ENCODE peak calls at places on chromosomes 12 and 14, in nine cellular contexts. M is colonic mucosa, N is fibroblast of lung, U is AG10803, Q is mucosa of descending colon, W is AG04450, V is vagina, H is cardiac muscle cell, Y is brain microvascular endothelial cell. B is an unnamed sample.

GRCh38 chr12:114780746-114781399 is 96.9 kb upstream of the TBX3 start:
- DNase-seq in N (no peak), H (no peak), W (no peak), Q (no peak), V (no peak), U (no peak), Y (no peak), M (no peak), B (no peak)

GRCh38 chr12:114430306-114430705 is 24.4 kb upstream of the TBX5 start:
- DNase-seq in M (no peak), Y (no peak), Q (no peak), W (peak), N (peak), U (peak), V (no peak), H (no peak), B (no peak)

GRCh38 chr14:44163946-44164345 is 343.1 kb downstream of the FSCB start:
- DNase-seq in Y (no peak), N (peak), V (no peak), M (no peak), Q (no peak), H (no peak), U (no peak), W (no peak), B (no peak)

GRCh38 chr12:104057771-104058197 is 6.5 kb upstream of the HCFC2 start:
- DNase-seq in Q (no peak), N (peak), M (no peak), Y (no peak), H (peak), W (no peak), U (no peak), V (no peak), B (peak)

GRCh38 chr12:121576851-121577391 is 3.9 kb downstream of the KDM2B start:
- DNase-seq in V (no peak), U (peak), N (peak), W (peak), M (peak), H (no peak), Y (peak), Q (no peak), B (peak)

GRCh38 chr12:89413234-89413633 is 60.9 kb upstream of the DUSP6 start:
- DNase-seq in M (no peak), Y (no peak), W (no peak), N (no peak), H (no peak), V (no peak), U (no peak), Q (no peak), B (no peak)

GRCh38 chr14:101400815-101401214 is 160.5 kb upstream of the DIO3 start:
- DNase-seq in Y (peak), V (no peak), M (no peak), Q (no peak), W (no peak), N (peak), U (peak), H (no peak), B (no peak)

GRCh38 chr12:45637706-45638105 is 91.8 kb upstream of the ARID2 start:
- DNase-seq in U (peak), V (no peak), W (peak), N (peak), M (no peak), Q (no peak), H (no peak), Y (peak), B (peak)

GRCh38 chr12:52062167-52063080 is 7.4 kb upstream of the ATG101 start:
- DNase-seq in W (no peak), M (no peak), Q (peak), U (no peak), Y (no peak), N (peak), V (no peak), H (no peak), B (no peak)

GRCh38 chr14:64234877-64235651 is 59.1 kb downstream of the ESR2 start:
- DNase-seq in U (no peak), N (peak), Q (no peak), Y (peak), V (no peak), W (no peak), H (no peak), M (no peak), B (peak)

GRCh38 chr12:78584695-78585094 is 279.9 kb upstream of the SYT1 start:
- DNase-seq in Y (no peak), H (no peak), W (no peak), U (peak), Q (no peak), V (no peak), M (no peak), N (peak), B (peak)
- TF ChIP-seq CTCF in Y (peak), H (peak), W (peak), U (peak), Q (no peak), V (no peak), M (no peak), N (peak), B (no peak)

GRCh38 chr12:108627134-108627920 is 6.4 kb downstream of the SELPLG start:
- DNase-seq in V (no peak), H (no peak), Y (no peak), M (no peak), Q (no peak), N (no peak), U (no peak), W (no peak), B (no peak)
- H3K4me3 ChIP-seq in V (no peak), H (no peak), Y (no peak), M (no peak), Q (no peak), N (no peak), U (no peak), W (no peak), B (no peak)

GRCh38 chr14:38987781-38988180 is 115.3 kb downstream of the SEC23A start:
- DNase-seq in Y (no peak), H (no peak), W (no peak), V (no peak), N (no peak), Q (no peak), M (no peak), U (no peak), B (no peak)

GRCh38 chr14:38992067-38992835 is 110.8 kb downstream of the SEC23A start:
- DNase-seq in H (no peak), U (no peak), M (no peak), Q (no peak), N (no peak), V (no peak), Y (no peak), W (no peak), B (no peak)

GRCh38 chr14:38994721-38995120 is 108.3 kb downstream of the SEC23A start:
- DNase-seq in W (no peak), H (no peak), Q (no peak), Y (no peak), V (no peak), M (no peak), U (no peak), N (no peak), B (no peak)

DNA sequence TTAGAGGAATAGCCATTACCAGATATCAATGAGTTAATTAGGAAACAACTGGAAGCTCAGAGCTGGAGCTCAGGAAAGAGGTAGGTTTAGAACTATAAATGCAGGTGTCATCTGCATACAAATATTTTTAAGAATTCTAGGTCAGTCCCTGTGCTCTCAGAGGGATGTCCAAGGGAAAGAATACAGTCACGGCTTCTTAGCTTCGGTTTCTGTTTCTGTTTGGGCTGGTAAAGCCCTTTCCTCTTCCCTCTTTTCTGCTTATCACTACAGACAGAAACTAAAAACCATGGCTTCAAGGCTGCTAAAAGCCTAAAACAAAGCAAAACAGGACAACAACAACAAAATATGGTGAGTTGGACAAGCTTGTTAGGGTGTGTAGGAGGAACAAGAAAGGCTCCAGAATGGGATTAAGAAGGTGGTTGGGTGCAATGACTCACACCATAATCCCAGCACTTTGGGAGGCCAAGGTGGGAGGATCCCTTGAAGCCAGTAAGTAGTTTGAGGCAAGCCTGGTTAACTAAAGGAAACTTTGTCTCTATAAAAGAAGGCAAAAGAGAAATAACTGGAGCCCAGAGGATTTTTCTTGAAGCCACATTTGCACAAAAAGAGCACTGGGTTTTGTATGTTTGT is 113.0 kb downstream of the SEC23A start:
- DNase-seq in Q (peak), U (no peak), M (no peak), H (no peak), V (no peak), Y (no peak), W (no peak), N (no peak), B (no peak)
- TF ChIP-seq CTCF in Q (no peak), U (no peak), M (no peak), H (no peak), V (no peak), Y (no peak), W (no peak), N (no peak), B (no peak)

GRCh38 chr12:117452071-117452470 is 90.6 kb upstream of the NOS1 start:
- DNase-seq in V (no peak), M (no peak), U (no peak), H (no peak), Y (no peak), N (no peak), Q (no peak), W (no peak), B (no peak)

GRCh38 chr12:117453961-117454360 is 92.5 kb upstream of the NOS1 start:
- DNase-seq in W (no peak), N (no peak), U (no peak), V (no peak), M (no peak), Q (no peak), H (no peak), Y (no peak), B (no peak)

GRCh38 chr12:117447665-117448366 is 86.4 kb upstream of the NOS1 start:
- DNase-seq in N (no peak), Y (no peak), V (no peak), M (peak), H (no peak), W (no peak), Q (peak), U (no peak), B (no peak)

GRCh38 chr12:117444781-117445180 is 83.4 kb upstream of the NOS1 start:
- DNase-seq in Q (no peak), N (no peak), M (no peak), U (no peak), V (no peak), W (no peak), H (no peak), Y (no peak), B (no peak)

GRCh38 chr12:117450186-117450585 is 88.8 kb upstream of the NOS1 start:
- DNase-seq in W (no peak), N (no peak), V (no peak), U (no peak), Y (no peak), Q (no peak), M (no peak), H (no peak), B (no peak)
- H3K4me3 ChIP-seq in W (no peak), N (no peak), V (no peak), U (no peak), Y (no peak), Q (no peak), M (no peak), H (no peak), B (no peak)

DNA sequence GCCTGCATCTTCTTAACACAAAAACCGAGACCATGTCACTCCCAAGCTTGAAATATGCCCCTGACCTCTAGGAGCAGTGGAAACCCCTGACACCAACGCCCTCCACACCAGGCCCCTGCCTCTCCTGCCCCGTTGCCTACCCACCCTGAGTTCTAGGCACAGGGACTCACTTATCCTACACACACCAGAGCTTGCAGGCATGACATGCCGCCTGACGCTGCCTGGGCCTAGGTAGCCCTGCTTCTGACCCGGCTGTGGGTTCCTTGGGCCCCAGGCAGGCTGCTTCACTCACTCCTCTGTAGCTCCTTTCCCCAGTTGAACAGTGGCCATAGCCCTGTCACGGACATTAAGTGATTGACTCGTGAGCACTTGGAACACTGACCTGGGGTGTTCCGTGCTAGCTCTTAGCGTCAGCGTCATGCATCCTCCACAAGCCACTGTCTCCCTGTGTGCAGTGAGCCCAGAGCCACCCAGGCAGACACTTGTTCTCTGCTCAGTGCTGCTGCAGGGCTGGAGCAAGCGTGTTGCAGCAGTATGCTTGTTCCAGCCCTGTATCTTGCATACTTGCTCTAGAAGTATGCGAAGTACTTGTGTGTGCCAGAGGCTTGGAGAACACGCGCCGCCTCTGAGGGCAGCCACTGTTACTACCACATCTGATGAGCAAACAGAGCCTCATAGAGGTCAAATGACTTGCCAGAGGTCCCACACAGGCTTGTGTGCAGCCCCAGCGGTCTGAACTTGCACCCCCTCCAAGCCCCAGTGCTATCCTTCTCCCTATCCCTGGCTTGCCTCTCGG is 15.6 kb downstream of the OTUB2 start:
- DNase-seq in U (peak), Y (peak), N (peak), Q (no peak), H (peak), M (no peak), W (peak), V (no peak), B (peak)
- TF ChIP-seq CTCF in U (no peak), Y (no peak), N (no peak), Q (no peak), H (no peak), M (no peak), W (no peak), V (no peak), B (no peak)

DNA sequence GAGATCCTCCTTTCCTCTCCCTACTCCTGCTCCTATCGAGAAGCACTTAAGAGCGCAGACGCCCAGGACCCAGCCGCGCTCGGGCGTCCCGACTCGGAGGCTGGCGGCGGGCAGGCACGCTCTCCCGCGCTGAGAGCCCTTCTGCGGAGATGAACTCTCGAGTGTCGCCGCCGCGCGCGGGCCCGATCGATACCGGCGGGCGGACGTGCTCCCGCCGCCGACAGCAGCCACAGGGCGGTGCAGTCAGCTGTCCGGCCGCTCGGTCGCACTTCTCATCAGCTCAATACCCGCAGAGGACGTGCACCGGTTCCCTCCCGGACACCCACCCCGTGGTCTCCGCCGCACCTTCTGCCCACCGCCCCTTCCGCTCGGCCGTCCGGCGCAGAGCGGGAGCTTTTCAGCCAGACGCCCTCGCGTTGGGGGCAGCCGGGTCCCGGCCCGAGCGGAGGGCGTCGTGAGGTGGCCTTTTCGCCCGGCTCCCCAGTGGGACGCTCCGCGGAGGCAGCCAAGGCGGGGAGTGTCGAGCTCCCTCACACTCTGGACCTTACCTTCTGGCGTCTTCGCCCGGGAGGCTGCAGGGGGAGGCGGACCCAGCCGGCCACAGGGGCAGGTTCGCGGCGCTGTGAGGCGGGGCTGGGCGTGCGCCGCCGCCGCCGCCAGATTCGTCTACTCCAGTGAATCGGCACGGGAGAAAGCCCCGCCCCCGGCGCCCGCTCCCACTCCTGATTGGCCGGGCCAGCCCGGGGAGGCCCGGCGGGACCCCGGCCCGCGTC is 421 bp upstream of the INSM2 start:
- DNase-seq in Q (peak), U (peak), W (no peak), H (peak), M (peak), N (peak), V (no peak), Y (peak), B (peak)
- H3K4me3 ChIP-seq in Q (no peak), U (peak), W (peak), H (peak), M (peak), N (peak), V (peak), Y (peak), B (peak)

DNA sequence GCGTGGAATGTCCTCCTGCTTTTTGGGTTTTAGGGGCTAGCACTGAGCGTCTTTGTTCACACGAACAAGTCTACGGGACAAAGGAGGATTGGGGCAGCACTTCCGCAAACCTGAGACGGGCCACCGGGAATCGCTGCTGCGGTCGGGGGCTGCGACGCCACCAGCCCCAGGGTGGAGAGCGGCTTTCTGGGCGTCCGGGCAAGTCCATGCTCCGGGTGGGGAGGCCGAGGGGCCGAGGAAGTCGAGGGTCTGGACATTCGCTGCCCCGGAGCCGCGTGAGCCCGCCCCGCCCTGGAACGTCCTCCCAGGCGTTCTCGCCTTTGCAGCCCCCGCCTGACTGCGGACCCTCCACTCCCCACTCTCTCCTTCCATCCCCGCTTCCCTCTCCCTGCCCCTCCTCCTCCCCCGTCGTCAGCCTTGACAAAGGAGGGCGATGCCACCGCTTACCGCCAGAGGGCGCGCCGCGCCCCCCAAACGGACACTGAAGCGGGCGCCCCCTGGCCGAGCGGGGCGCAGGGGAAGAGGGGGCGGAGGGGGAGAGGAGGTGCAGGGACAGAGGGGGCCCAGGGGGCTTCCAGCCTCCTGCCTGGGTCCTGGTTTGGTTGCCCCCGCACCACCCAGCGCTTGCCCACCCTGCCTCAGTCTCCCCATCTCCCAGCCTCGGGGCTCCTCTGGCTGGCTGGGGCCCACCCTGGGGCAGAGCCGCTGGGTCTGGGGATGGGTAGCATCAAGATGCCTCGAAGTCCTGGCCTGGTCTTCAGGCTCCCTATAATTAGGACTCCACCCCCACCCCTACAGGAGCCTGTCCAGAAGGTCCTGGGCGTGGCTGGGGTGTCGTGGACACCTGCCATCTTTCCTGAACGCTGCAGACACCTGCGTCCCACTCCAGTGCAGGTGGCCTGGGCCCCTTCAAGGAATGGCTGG is 39.1 kb upstream of the INF2 start:
- DNase-seq in Y (peak), W (no peak), H (peak), M (peak), N (peak), Q (peak), V (no peak), U (peak), B (peak)
- TF ChIP-seq CTCF in Y (peak), W (peak), H (peak), M (peak), N (peak), Q (peak), V (peak), U (peak), B (peak)

GRCh38 chr12:132206093-132206434 is 61.8 kb downstream of the NOC4L start:
- DNase-seq in M (no peak), W (no peak), H (no peak), U (no peak), V (no peak), Q (no peak), Y (no peak), N (no peak), B (no peak)

GRCh38 chr12:132205271-132206092 is 61.2 kb downstream of the NOC4L start:
- DNase-seq in W (no peak), Q (no peak), N (no peak), M (no peak), H (peak), Y (no peak), V (no peak), U (no peak), B (no peak)

GRCh38 chr12:132204064-132204821 is 60.0 kb downstream of the NOC4L start:
- DNase-seq in V (no peak), U (peak), Q (no peak), H (no peak), Y (no peak), M (no peak), W (no peak), N (no peak), B (no peak)

GRCh38 chr12:132202929-132203721 is 58.9 kb downstream of the NOC4L start:
- DNase-seq in M (no peak), Q (no peak), V (no peak), U (no peak), W (no peak), Y (no peak), N (no peak), H (no peak), B (no peak)

DNA sequence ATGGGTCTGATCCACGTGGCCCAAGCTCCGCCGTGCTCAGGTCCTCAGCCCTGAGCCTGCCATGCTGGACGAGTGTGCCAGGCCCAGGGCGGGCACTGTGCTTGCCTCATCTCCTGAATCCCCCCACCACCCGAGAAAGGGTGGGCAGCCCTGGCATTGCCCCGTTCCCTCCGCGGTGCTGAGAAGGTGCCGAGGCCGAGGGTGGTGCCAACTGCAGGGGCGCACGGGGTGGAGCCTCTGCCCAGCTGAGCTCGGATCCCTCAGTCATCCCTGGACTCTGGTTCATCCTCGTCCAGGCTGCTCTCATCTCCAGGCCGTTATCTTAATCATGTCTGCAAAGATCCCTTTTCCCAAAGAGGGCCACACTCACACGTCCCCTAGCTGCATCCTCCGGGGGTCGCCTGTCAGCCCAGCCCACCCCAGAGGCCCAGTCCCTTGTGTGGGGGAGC is 60.6 kb downstream of the NOC4L start:
- DNase-seq in U (no peak), W (no peak), N (no peak), Y (no peak), H (no peak), M (no peak), V (no peak), Q (no peak), B (no peak)
- H3K4me3 ChIP-seq in U (no peak), W (no peak), N (no peak), Y (no peak), H (no peak), M (no peak), V (peak), Q (no peak), B (no peak)

B was measured in astrocyte of the spinal cord.